ENCODE peak calls at places on chromosomes 3 and 15, in nine cellular contexts. T, Y, O, D, J, N, R, C and Z are unnamed samples. For H3K27me3, the result is how much of the 10 kb centered on the place peaks cover.

GRCh38 chr3:106342386-106342785 is 473.6 kb upstream of the CBLB start:
- DNase-seq in T (no peak), Y (no peak), O (no peak), D (no peak), J (no peak), N (no peak), R (no peak), C (no peak), Z (no peak)

GRCh38 chr3:122427857-122428471 is 12.1 kb upstream of the WDR5B start:
- DNase-seq in T (no peak), Y (no peak), O (no peak), D (peak), J (no peak), N (no peak), R (no peak), C (no peak), Z (no peak)

GRCh38 chr3:62805578-62805977 is 69.6 kb downstream of the CADPS start:
- DNase-seq in T (no peak), Y (no peak), O (peak), D (no peak), J (peak), N (no peak), R (no peak), C (no peak), Z (no peak)

GRCh38 chr15:69853572-69853971 is 244.1 kb downstream of the TLE3 start:
- DNase-seq in T (no peak), Y (no peak), O (no peak), D (peak), J (peak), N (no peak), R (no peak), C (no peak), Z (no peak)

GRCh38 chr15:101310508-101310907 is 15.5 kb upstream of the SNRPA1 start:
- DNase-seq in T (no peak), Y (no peak), O (no peak), D (no peak), J (no peak), N (peak), R (no peak), C (no peak), Z (peak)

GRCh38 chr15:39270976-39271375 is 309.9 kb upstream of the THBS1 start:
- DNase-seq in T (no peak), Y (no peak), O (no peak), D (peak), J (no peak), N (no peak), R (no peak), C (no peak), Z (no peak)

GRCh38 chr3:126261037-126261436 is 80.7 kb upstream of the ALDH1L1 start:
- DNase-seq in T (peak), Y (peak), O (no peak), D (peak), J (peak), N (no peak), R (no peak), C (peak), Z (peak)

GRCh38 chr15:26083457-26084350 is 220.6 kb upstream of the ATP10A start:
- DNase-seq in T (no peak), Y (no peak), O (no peak), D (peak), J (peak), N (no peak), R (no peak), C (no peak), Z (no peak)

GRCh38 chr3:188241072-188241471 is 87.1 kb downstream of the LPP start:
- DNase-seq in T (peak), Y (peak), O (no peak), D (no peak), J (no peak), N (peak), R (no peak), C (peak), Z (no peak)

GRCh38 chr3:155131104-155131503 is 51.0 kb downstream of the MME start:
- DNase-seq in T (no peak), Y (peak), O (no peak), D (peak), J (no peak), N (no peak), R (no peak), C (no peak), Z (no peak)

GRCh38 chr15:27358751-27359434 is 387.9 kb downstream of the GABRG3 start:
- DNase-seq in T (no peak), Y (no peak), O (peak), D (peak), J (peak), N (peak), R (no peak), C (no peak), Z (no peak)

GRCh38 chr15:48222627-48223026 is 16.5 kb downstream of the SLC12A1 start:
- DNase-seq in T (no peak), Y (no peak), O (no peak), D (no peak), J (no peak), N (no peak), R (no peak), C (no peak), Z (no peak)

GRCh38 chr3:129021140-129021551 is 20.0 kb downstream of the EFCC1 start:
- DNase-seq in T (no peak), Y (peak), O (no peak), D (peak), J (no peak), N (no peak), R (no peak), C (no peak), Z (no peak)

GRCh38 chr3:109072208-109072607 is 45.7 kb downstream of the MORC1 start:
- DNase-seq in T (no peak), Y (no peak), O (no peak), D (no peak), J (no peak), N (no peak), R (no peak), C (no peak), Z (no peak)

GRCh38 chr3:146513386-146514051 is 30.9 kb downstream of the PLSCR1 start:
- DNase-seq in T (no peak), Y (no peak), O (no peak), D (peak), J (no peak), N (no peak), R (no peak), C (no peak), Z (no peak)

GRCh38 chr3:32421991-32422859 is 30.6 kb downstream of the CMTM7 start:
- DNase-seq in T (peak), Y (peak), O (no peak), D (peak), J (no peak), N (peak), R (no peak), C (peak), Z (peak)

GRCh38 chr3:195999896-196000295 is 82.0 kb downstream of the TFRC start:
- DNase-seq in T (no peak), Y (no peak), O (no peak), D (no peak), J (no peak), N (no peak), R (no peak), C (no peak), Z (no peak)

GRCh38 chr15:58467722-58468436 is 36.1 kb downstream of the LIPC start:
- DNase-seq in T (no peak), Y (no peak), O (no peak), D (no peak), J (no peak), N (no peak), R (no peak), C (no peak), Z (no peak)

GRCh38 chr15:58465866-58466517 is 34.2 kb downstream of the LIPC start:
- DNase-seq in T (no peak), Y (no peak), O (no peak), D (peak), J (no peak), N (no peak), R (no peak), C (no peak), Z (no peak)

GRCh38 chr15:58465070-58465469 is 33.3 kb downstream of the LIPC start:
- DNase-seq in T (no peak), Y (no peak), O (no peak), D (no peak), J (no peak), N (no peak), R (no peak), C (no peak), Z (no peak)

GRCh38 chr15:58466566-58466965 is 34.8 kb downstream of the LIPC start:
- DNase-seq in T (no peak), Y (no peak), O (no peak), D (no peak), J (no peak), N (no peak), R (no peak), C (no peak), Z (no peak)

GRCh38 chr15:58467121-58467721 is 35.4 kb downstream of the LIPC start:
- DNase-seq in T (no peak), Y (no peak), O (no peak), D (no peak), J (no peak), N (no peak), R (no peak), C (no peak), Z (no peak)
- H3K27me3 ChIP-seq in T (under half), Y (under half), O (under half), D (under half), J (under half), N (under half), R (under half), C (under half), Z (under half)

GRCh38 chr15:61227269-61228024 is 1.7 kb downstream of the RORA start:
- DNase-seq in T (no peak), Y (no peak), O (peak), D (peak), J (peak), N (no peak), R (no peak), C (peak), Z (peak)
- H3K27me3 ChIP-seq in T (under half), Y (under half), O (under half), D (under half), J (under half), N (under half), R (under half), C (under half), Z (under half)

GRCh38 chr3:58217209-58217811 is 6.5 kb upstream of the DNASE1L3 start:
- DNase-seq in T (peak), Y (peak), O (peak), D (peak), J (peak), N (peak), R (peak), C (peak), Z (peak)

GRCh38 chr3:58216496-58217197 is 5.9 kb upstream of the DNASE1L3 start:
- DNase-seq in T (no peak), Y (no peak), O (peak), D (peak), J (no peak), N (no peak), R (no peak), C (no peak), Z (no peak)

GRCh38 chr3:58218904-58219303 is 8.1 kb upstream of the DNASE1L3 start:
- DNase-seq in T (no peak), Y (no peak), O (no peak), D (no peak), J (no peak), N (no peak), R (no peak), C (no peak), Z (no peak)

GRCh38 chr3:58222161-58222724 is 11.5 kb upstream of the DNASE1L3 start:
- DNase-seq in T (no peak), Y (no peak), O (no peak), D (no peak), J (peak), N (no peak), R (no peak), C (no peak), Z (no peak)
- H3K27me3 ChIP-seq in T (under half), Y (under half), O (under half), D (under half), J (under half), N (under half), R (under half), C (under half), Z (under half)

GRCh38 chr3:10328460-10329071 is 7.7 kb upstream of the SEC13 start:
- DNase-seq in T (no peak), Y (no peak), O (no peak), D (no peak), J (no peak), N (no peak), R (no peak), C (no peak), Z (no peak)
- H3K27me3 ChIP-seq in T (half or more), Y (under half), O (under half), D (half or more), J (under half), N (under half), R (under half), C (under half), Z (under half)

GRCh38 chr3:13279532-13279910 is 140.6 kb downstream of the NUP210 start:
- DNase-seq in T (no peak), Y (no peak), O (no peak), D (no peak), J (no peak), N (no peak), R (no peak), C (peak), Z (no peak)

GRCh38 chr3:13281657-13282527 is 138.2 kb downstream of the NUP210 start:
- DNase-seq in T (peak), Y (peak), O (no peak), D (no peak), J (peak), N (no peak), R (no peak), C (peak), Z (peak)

GRCh38 chr3:13280122-13280790 is 139.9 kb downstream of the NUP210 start:
- DNase-seq in T (no peak), Y (no peak), O (no peak), D (no peak), J (no peak), N (no peak), R (no peak), C (peak), Z (no peak)

GRCh38 chr3:13282528-13282985 is 137.6 kb downstream of the NUP210 start:
- DNase-seq in T (no peak), Y (no peak), O (no peak), D (peak), J (peak), N (no peak), R (no peak), C (peak), Z (no peak)

GRCh38 chr3:13280856-13281656 is 139.1 kb downstream of the NUP210 start:
- DNase-seq in T (no peak), Y (peak), O (no peak), D (no peak), J (peak), N (no peak), R (no peak), C (peak), Z (no peak)
- H3K27me3 ChIP-seq in T (half or more), Y (under half), O (under half), D (under half), J (under half), N (under half), R (under half), C (under half), Z (under half)

GRCh38 chr15:60591491-60592385 is 112.8 kb upstream of the ICE2 start:
- DNase-seq in T (peak), Y (peak), O (peak), D (peak), J (peak), N (peak), R (no peak), C (peak), Z (peak)
- H3K27me3 ChIP-seq in T (under half), Y (under half), O (under half), D (under half), J (under half), N (under half), R (under half), C (under half), Z (under half)